ENCODE peak calls at places on chromosomes 4 and X, in five cellular contexts. A is H9, I is mesendoderm, C is neuronal stem cell, S is trophoblast cell. F is an unnamed sample.

GRCh38 chr4:185227713-185228278 is 18.4 kb downstream of the SNX25 start:
- DNase-seq in A (no peak), I (no peak), C (no peak), S (no peak), F (no peak)

GRCh38 chr4:79446145-79446544 is 38.1 kb upstream of the GK2 start:
- DNase-seq in A (no peak), I (no peak), C (no peak), S (no peak), F (no peak)

GRCh38 chrX:30275498-30275897 is 28.6 kb downstream of the MAGEB1 start:
- DNase-seq in A (no peak), I (peak; percentile 16), C (no peak), S (no peak), F (peak; percentile 13)

GRCh38 chr4:161573836-161574235 is 590.0 kb downstream of the FSTL5 start:
- DNase-seq in A (no peak), I (peak; percentile 26), C (no peak), S (no peak), F (no peak)

GRCh38 chrX:134622056-134622812 is 36.0 kb downstream of the PLAC1 start:
- DNase-seq in A (peak; percentile 35), I (peak; percentile 84), C (no peak), S (no peak), F (peak; percentile 89)

GRCh38 chr4:88029556-88029955 is 22.1 kb downstream of the PKD2 start:
- DNase-seq in A (no peak), I (no peak), C (no peak), S (no peak), F (peak; percentile 33)

GRCh38 chr4:99816611-99817309 is at the start of gene DAPP1:
- DNase-seq in A (no peak), I (peak; percentile 53), C (no peak), S (peak; percentile 98), F (no peak)

GRCh38 chrX:12814434-12814833 is 23.2 kb downstream of the PRPS2 start:
- DNase-seq in A (peak; percentile 33), I (peak; percentile 65), C (no peak), S (peak; percentile 6), F (peak; percentile 62)

GRCh38 chr4:88208146-88208545 is 49.7 kb upstream of the ABCG2 start:
- DNase-seq in A (no peak), I (no peak), C (no peak), S (peak; percentile 8), F (no peak)

GRCh38 chrX:69361286-69361926 is 142.7 kb upstream of the NALF2 start:
- DNase-seq in A (no peak), I (peak; percentile 23), C (no peak), S (no peak), F (peak; percentile 1)

GRCh38 chr4:102826890-102827673 is at the start of gene UBE2D3:
- DNase-seq in A (peak; percentile 91), I (peak; percentile 94), C (peak; percentile 94), S (peak; percentile 93), F (peak; percentile 97)

GRCh38 chrX:10681167-10681566 is 60.8 kb upstream of the MID1 start:
- DNase-seq in A (no peak), I (no peak), C (no peak), S (peak; percentile 3), F (no peak)

GRCh38 chrX:130725519-130725918 is 177.5 kb downstream of the ENOX2 start:
- DNase-seq in A (no peak), I (no peak), C (no peak), S (no peak), F (no peak)

DNA sequence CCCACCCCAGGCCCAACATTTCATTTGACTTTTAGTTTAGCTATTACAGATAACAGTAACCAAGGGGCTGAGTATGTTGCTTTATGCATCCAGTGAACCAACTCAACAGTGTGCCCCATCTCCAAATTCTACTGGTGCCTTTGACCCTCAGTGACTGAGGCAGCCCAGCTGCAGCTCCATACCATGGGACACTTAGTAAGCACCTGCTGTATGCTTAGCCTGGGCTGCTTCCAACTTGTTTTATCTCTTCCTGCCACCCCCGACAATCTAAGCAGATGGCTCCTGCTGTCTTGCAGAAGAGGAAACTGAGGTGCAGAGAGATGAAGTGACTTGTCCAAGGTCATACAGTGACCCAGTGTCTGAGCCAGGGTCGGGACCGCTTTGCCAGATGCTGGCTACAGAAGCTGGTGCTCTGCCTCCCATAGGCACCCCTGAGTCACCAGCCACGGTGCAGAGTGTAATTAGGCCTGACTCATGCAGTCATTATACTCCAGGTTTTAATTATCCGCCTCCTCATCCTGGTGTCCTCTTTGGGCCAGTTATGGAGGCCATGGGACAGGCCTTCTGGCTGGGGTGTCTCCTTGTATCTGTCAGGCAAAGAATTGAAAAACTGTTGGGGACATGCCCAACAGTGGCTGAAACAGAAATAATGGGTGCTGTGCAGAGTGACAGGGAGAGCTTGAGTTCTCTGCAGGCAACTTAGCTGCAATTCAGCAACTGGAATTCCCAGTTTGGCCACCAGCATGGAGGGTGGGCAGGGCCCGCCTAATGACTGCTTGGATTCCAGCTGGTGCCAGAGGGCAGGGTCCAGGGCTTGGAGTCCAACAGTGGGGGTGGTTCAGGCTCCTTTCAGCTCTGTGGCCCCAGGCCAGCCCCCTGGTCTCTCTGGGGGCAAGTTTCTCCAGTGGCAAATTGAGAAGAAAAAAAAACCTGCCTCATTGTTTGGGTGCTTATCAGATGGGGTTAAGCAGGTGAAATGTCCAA is 8.2 kb upstream of the GPR78 start:
- DNase-seq in A (no peak), I (no peak), C (no peak), S (peak; percentile 96), F (no peak)
- H3K18ac ChIP-seq in A (no peak overlapping the region), I (no peak overlapping the region), C (no peak overlapping the region), S (peak overlapping the region; percentile 92), F (no peak overlapping the region)

GRCh38 chr4:120723105-120723504 is 199.4 kb downstream of the PRDM5 start:
- DNase-seq in A (no peak), I (no peak), C (no peak), S (no peak), F (no peak)
- H3K18ac ChIP-seq in A (no peak overlapping the region), I (no peak overlapping the region), C (no peak overlapping the region), S (no peak overlapping the region), F (no peak overlapping the region)

GRCh38 chrX:154602766-154603437 is 16.2 kb downstream of the CTAG1B start:
- DNase-seq in A (no peak), I (no peak), C (no peak), S (no peak), F (no peak)

GRCh38 chrX:154599531-154599930 is 14.6 kb downstream of the CTAG1A start:
- DNase-seq in A (no peak), I (no peak), C (no peak), S (no peak), F (no peak)

GRCh38 chrX:154598656-154599055 is 13.7 kb downstream of the CTAG1A start:
- DNase-seq in A (no peak), I (no peak), C (no peak), S (no peak), F (no peak)

GRCh38 chrX:154602226-154602625 is 16.9 kb downstream of the CTAG1B start:
- DNase-seq in A (no peak), I (no peak), C (no peak), S (no peak), F (no peak)

DNA sequence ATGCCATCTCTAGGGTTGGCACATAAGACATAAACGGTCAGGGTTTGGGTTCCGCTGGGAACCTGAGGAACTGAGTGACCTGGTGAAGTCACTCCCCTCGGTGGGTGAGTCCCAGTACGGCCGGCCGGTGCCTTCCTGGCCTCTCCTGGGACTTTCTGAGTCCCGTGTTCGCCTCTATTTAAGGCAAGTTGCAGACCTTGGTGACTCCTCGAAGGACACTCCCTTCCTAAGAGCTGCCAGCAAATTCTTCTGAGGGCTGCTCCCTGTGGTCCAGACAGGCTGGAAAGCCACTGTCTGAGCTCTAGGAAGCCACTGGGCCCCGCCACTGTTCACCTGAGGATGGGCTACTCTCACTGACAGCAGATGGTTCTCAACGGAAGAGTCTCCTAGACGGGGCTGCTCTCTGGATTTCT is 16.0 kb downstream of the CTAG1A start:
- DNase-seq in A (no peak), I (peak; percentile 4), C (no peak), S (no peak), F (no peak)
- H3K18ac ChIP-seq in A (no peak overlapping the region), I (no peak overlapping the region), C (no peak overlapping the region), S (no peak overlapping the region), F (no peak overlapping the region)

GRCh38 chr4:6674500-6675149 is 19.1 kb upstream of the S100P start:
- DNase-seq in A (no peak), I (peak; percentile 71), C (peak; percentile 18), S (no peak), F (peak; percentile 41)
- H3K18ac ChIP-seq in A (no peak overlapping the region), I (peak overlapping the region; percentile 81), C (peak overlapping the region; percentile 89), S (peak overlapping the region; percentile 81), F (no peak overlapping the region)

F was measured in IMR-90.